ENCODE peak calls at places on chromosomes 1 and 21, in six cellular contexts. R, N, I, D, L and E are unnamed samples.

GRCh38 chr1:44807364-44808062 is 362 bp upstream of the DYNLT4 start:
- DNase-seq in R (peak), I (peak), N (peak), D (peak), L (peak), E (peak)

GRCh38 chr1:154411525-154411924 is 6.4 kb downstream of the IL6R start:
- DNase-seq in I (no peak), D (no peak), N (no peak), L (no peak), R (no peak), E (no peak)

GRCh38 chr21:38903578-38904193 is 98.0 kb downstream of the ETS2 start:
- DNase-seq in R (no peak), I (no peak), D (no peak), N (no peak), L (no peak), E (no peak)

GRCh38 chr1:242019018-242019417 is 20.1 kb upstream of the MAP1LC3C start:
- DNase-seq in N (no peak), I (no peak), D (no peak), R (no peak), L (peak), E (no peak)

GRCh38 chr1:145845514-145846161 is at the start of gene NUDT17:
- DNase-seq in D (peak), L (peak), I (peak), R (peak), N (peak), E (peak)

GRCh38 chr1:176531896-176532892 is 69.2 kb downstream of the PAPPA2 start:
- DNase-seq in I (no peak), R (no peak), N (no peak), D (no peak), L (no peak), E (peak)

GRCh38 chr21:46390603-46391545 is 66.9 kb downstream of the PCNT start:
- DNase-seq in D (no peak), N (no peak), R (no peak), L (no peak), I (no peak), E (no peak)

GRCh38 chr1:1178794-1179331 is 5.2 kb downstream of the TTLL10 start:
- DNase-seq in R (no peak), L (no peak), I (no peak), N (peak), D (no peak), E (peak)

GRCh38 chr1:62946516-62946915 is 162.6 kb downstream of the ATG4C start:
- DNase-seq in R (no peak), L (no peak), I (no peak), N (peak), D (no peak), E (no peak)

GRCh38 chr1:64961923-64962322 is 4.4 kb downstream of the JAK1 start:
- DNase-seq in N (no peak), L (no peak), D (no peak), R (no peak), I (no peak), E (no peak)

GRCh38 chr1:22275626-22276395 is 132.9 kb upstream of the WNT4 start:
- DNase-seq in N (peak), D (peak), R (no peak), L (peak), I (peak), E (peak)

GRCh38 chr1:21206117-21206516 is 29.4 kb upstream of the EIF4G3 start:
- DNase-seq in I (no peak), D (no peak), L (peak), N (no peak), R (no peak), E (no peak)

GRCh38 chr21:33047231-33047630 is 21.5 kb downstream of the OLIG2 start:
- DNase-seq in L (peak), R (no peak), I (no peak), D (no peak), N (no peak), E (no peak)

GRCh38 chr1:35883681-35884155 is 709 bp downstream of the AGO1 start:
- DNase-seq in I (peak), D (peak), L (peak), N (peak), R (peak), E (peak)

GRCh38 chr1:100735244-100735643 is 15.7 kb downstream of the VCAM1 start:
- DNase-seq in R (no peak), N (no peak), D (peak), L (no peak), I (no peak), E (no peak)

DNA sequence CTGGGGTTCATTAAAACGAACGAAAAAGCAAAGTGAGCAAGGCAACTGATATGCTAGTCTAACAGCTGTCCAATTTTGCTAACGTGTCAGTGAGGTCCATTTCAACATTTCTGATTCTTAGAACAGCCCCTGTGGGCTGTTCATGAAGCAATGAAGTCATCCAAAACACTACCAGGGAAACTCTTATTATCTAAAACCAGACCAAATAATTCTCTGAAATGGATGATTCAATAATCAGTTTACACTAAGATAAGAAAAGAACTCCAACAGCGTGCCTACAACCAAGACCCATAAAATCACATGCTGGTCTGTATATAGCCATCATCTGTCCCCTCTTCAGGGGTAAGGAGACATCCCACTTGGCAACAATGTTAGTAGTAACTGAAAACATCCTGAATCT is 122.7 kb downstream of the TGFBR3 start:
- DNase-seq in L (no peak), D (no peak), R (no peak), I (no peak), N (no peak), E (no peak)
- H3K4me3 ChIP-seq in L (no peak), D (no peak), R (no peak), I (no peak), N (no peak), E (no peak)

GRCh38 chr1:156664046-156664948 is 12.9 kb downstream of the NES start:
- DNase-seq in N (no peak), R (no peak), I (no peak), D (no peak), L (no peak), E (no peak)
- H3K4me3 ChIP-seq in N (no peak), R (no peak), I (no peak), D (no peak), L (no peak), E (no peak)

DNA sequence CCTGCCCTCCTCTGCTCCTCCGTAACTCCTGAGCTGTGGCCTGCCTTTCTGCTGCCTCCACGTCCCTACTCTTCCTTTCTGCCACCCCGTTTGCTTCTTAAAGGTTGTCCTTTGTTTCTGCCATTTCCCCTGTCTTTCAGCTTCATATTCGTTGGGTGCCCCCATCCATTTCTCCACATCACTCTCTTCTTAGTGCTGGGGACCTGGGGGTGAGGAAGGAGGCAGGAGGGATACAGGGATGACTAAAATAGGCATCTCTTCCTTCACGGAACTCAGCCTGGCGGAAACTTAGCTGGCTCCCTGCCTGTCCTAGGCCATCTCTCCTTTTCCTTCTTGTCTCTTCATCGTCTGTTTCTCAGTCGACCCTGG is 67.0 kb upstream of the CD1D start:
- DNase-seq in L (no peak), I (no peak), D (no peak), R (no peak), N (no peak), E (no peak)
- H3K4me3 ChIP-seq in L (peak), I (peak), D (peak), R (no peak), N (peak), E (no peak)

GRCh38 chr1:29805122-29805895 is 569.0 kb downstream of the PTPRU start:
- DNase-seq in R (no peak), N (no peak), I (no peak), L (no peak), D (no peak), E (no peak)
- H3K4me3 ChIP-seq in R (no peak), N (no peak), I (no peak), L (no peak), D (no peak), E (no peak)

GRCh38 chr1:3275471-3276340 is 178.8 kb upstream of the ARHGEF16 start:
- DNase-seq in L (no peak), R (no peak), D (no peak), N (no peak), I (no peak), E (peak)
- H3K4me3 ChIP-seq in L (no peak), R (no peak), D (no peak), N (no peak), I (no peak), E (no peak)

DNA sequence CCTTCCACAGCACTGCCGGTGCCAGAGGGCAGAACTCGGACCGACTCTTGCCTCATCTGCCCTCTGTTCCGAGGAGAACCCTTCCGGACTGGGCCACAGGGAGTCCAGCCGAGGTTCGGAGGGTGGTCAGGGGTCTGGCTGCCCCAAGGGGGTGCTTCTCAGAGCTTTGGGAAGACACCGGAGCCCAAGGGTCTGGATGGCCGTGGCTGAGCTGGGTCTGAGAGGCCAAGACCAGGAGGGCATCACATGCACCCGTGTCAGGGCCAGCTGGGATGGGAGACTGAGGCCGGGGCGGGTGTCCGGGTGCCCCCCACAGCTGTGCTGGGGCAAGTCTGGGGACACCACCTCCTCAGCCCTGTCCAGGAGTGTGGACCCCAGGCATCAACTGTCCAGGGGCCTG is 51.1 kb downstream of the SLX9 start:
- DNase-seq in D (no peak), N (no peak), I (no peak), R (no peak), L (no peak), E (no peak)
- H3K4me3 ChIP-seq in D (no peak), N (no peak), I (no peak), R (no peak), L (no peak), E (no peak)

DNA sequence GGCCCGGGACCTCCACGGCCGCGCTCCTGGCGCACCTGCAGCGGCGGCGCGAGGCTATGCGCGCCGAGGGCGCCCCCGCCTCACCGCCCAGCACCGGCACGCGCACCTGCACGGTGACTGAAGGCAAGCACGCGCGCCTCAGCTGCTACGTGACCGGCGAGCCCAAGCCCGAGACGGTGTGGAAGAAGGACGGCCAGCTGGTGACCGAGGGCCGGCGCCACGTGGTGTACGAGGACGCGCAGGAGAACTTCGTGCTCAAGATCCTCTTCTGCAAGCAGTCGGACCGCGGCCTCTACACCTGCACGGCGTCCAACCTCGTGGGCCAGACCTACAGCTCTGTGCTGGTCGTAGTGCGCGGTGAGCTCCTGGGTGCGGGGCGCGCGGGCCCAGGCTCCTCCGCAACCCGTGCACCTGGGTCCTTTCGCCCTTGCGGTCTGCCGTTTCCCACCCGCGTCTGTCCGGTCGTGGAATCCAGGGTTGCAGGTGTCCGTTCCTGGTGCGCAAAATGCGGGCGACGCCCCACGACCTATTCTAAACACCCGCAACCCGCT is 4.6 kb downstream of the OBSCN start:
- DNase-seq in L (no peak), I (no peak), D (no peak), N (peak), R (no peak), E (no peak)
- H3K4me3 ChIP-seq in L (no peak), I (peak), D (no peak), N (peak), R (no peak), E (no peak)

GRCh38 chr1:229018674-229019295 is 252.1 kb upstream of the RAB4A start:
- DNase-seq in D (no peak), N (no peak), R (no peak), L (no peak), I (no peak), E (no peak)
- H3K4me3 ChIP-seq in D (no peak), N (no peak), R (no peak), L (no peak), I (no peak), E (no peak)